ENCODE peak calls at places on chromosomes 11 and 22, in nine cellular contexts. D is NCI-H2107; I is B cell; O is posterior vena cava; N is GM03348; S is activated CD8-positive, alpha-beta memory T cell treated with anti-CD3 and anti-CD28 coated beads for 4 hours; Y is activated CD8-positive, alpha-beta T cell treated with anti-CD3 and anti-CD28 coated beads for 36 hours; F is fibroblast of lung; V is progenitor cell of endocrine pancreas. X is an unnamed sample.

GRCh38 chr22:41681616-41682015 is 7.1 kb downstream of the SNU13 start:
- DNase-seq in I (peak), N (no peak), F (no peak), S (no peak), Y (peak), V (no peak), O (peak), D (no peak), X (no peak)

GRCh38 chr11:65891180-65892136 is 985 bp downstream of the CCDC85B start:
- DNase-seq in I (peak), V (no peak), N (no peak), S (no peak), F (peak), O (no peak), Y (peak), D (no peak), X (peak)

GRCh38 chr11:2595205-2595604 is 104.6 kb downstream of the KCNQ1OT1 start:
- DNase-seq in V (no peak), N (no peak), I (no peak), S (no peak), Y (no peak), O (no peak), F (no peak), D (no peak), X (no peak)

GRCh38 chr11:35781342-35782171 is 119.0 kb downstream of the TRIM44 start:
- DNase-seq in N (peak), I (no peak), Y (no peak), V (no peak), D (no peak), S (no peak), O (no peak), F (peak), X (no peak)

GRCh38 chr11:93952082-93952780 is 68.9 kb upstream of the HEPHL1 start:
- DNase-seq in D (no peak), O (no peak), Y (no peak), S (no peak), F (no peak), I (no peak), N (no peak), V (no peak), X (no peak)

GRCh38 chr11:112962854-112963367 is 1.7 kb downstream of the NCAM1 start:
- DNase-seq in D (peak), S (no peak), V (peak), O (peak), I (no peak), N (peak), F (peak), Y (no peak), X (peak)

GRCh38 chr11:1100417-1101245 is 26.0 kb downstream of the MUC2 start:
- DNase-seq in F (no peak), D (no peak), I (no peak), V (no peak), O (peak), Y (no peak), S (no peak), N (no peak), X (no peak)

GRCh38 chr11:118697346-118697745 is 17.9 kb upstream of the TREH start:
- DNase-seq in N (no peak), V (no peak), Y (no peak), I (no peak), O (peak), S (no peak), F (no peak), D (no peak), X (no peak)

GRCh38 chr11:69645801-69646492 is 5.0 kb downstream of the CCND1 start:
- DNase-seq in N (no peak), V (no peak), I (no peak), D (no peak), F (no peak), Y (no peak), O (peak), S (no peak), X (no peak)

GRCh38 chr11:15275141-15275540 is 160.4 kb downstream of the INSC start:
- DNase-seq in N (no peak), V (no peak), O (no peak), Y (no peak), I (no peak), S (no peak), F (no peak), D (no peak), X (no peak)

GRCh38 chr11:32101791-32102190 is 10.9 kb downstream of the RCN1 start:
- DNase-seq in V (no peak), F (no peak), N (no peak), Y (no peak), I (no peak), S (no peak), O (no peak), D (no peak), X (no peak)

GRCh38 chr11:1150769-1151365 is 6.9 kb upstream of the MUC5AC start:
- DNase-seq in D (no peak), S (no peak), F (peak), N (peak), O (peak), V (no peak), I (no peak), Y (no peak), X (peak)

GRCh38 chr22:19207902-19208283 is 29.4 kb upstream of the SLC25A1 start:
- DNase-seq in V (no peak), N (no peak), O (peak), S (no peak), D (no peak), F (no peak), Y (no peak), I (no peak), X (no peak)

GRCh38 chr11:8638300-8638699 is 44.2 kb downstream of the TRIM66 start:
- DNase-seq in D (no peak), Y (no peak), O (no peak), V (no peak), F (no peak), I (no peak), S (no peak), N (peak), X (no peak)

GRCh38 chr11:120510406-120511115 is 987 bp upstream of the GRIK4 start:
- DNase-seq in V (no peak), F (no peak), D (no peak), Y (no peak), S (no peak), O (peak), N (no peak), I (no peak), X (peak)

GRCh38 chr11:95453616-95454118 is 222.7 kb upstream of the SESN3 start:
- DNase-seq in F (peak), I (no peak), V (no peak), D (peak), O (no peak), N (no peak), S (no peak), Y (no peak), X (peak)

GRCh38 chr11:134792677-134793076 is 380.6 kb upstream of the B3GAT1 start:
- DNase-seq in D (no peak), S (no peak), Y (no peak), I (no peak), O (no peak), V (no peak), F (no peak), N (no peak), X (no peak)

GRCh38 chr11:9267680-9268079 is 2.5 kb upstream of the DENND5A start:
- DNase-seq in Y (no peak), D (no peak), O (no peak), I (no peak), V (no peak), N (no peak), S (no peak), F (no peak), X (no peak)

GRCh38 chr11:34816698-34817213 is 99.4 kb downstream of the APIP start:
- DNase-seq in N (no peak), S (no peak), D (no peak), Y (no peak), O (no peak), F (no peak), I (no peak), V (no peak), X (no peak)

GRCh38 chr11:61486779-61487178 is 21.8 kb upstream of the LRRC10B start:
- DNase-seq in S (no peak), Y (no peak), F (no peak), N (no peak), O (no peak), V (no peak), D (no peak), I (no peak), X (no peak)

GRCh38 chr11:9664276-9665171 is 647 bp downstream of the SWAP70 start:
- DNase-seq in V (no peak), D (peak), S (no peak), F (peak), I (peak), Y (no peak), N (peak), O (peak), X (peak)

GRCh38 chr11:69398529-69399492 is 82.7 kb upstream of the LINC01488 start:
- DNase-seq in V (no peak), I (no peak), S (no peak), Y (no peak), F (peak), N (peak), O (peak), D (no peak), X (peak)

GRCh38 chr22:49450521-49450920 is 377.2 kb downstream of the BRD1 start:
- DNase-seq in N (no peak), V (no peak), Y (no peak), F (no peak), O (no peak), D (no peak), I (no peak), S (no peak), X (no peak)

GRCh38 chr11:126173257-126173656 is 38.2 kb downstream of the RPUSD4 start:
- DNase-seq in S (no peak), O (no peak), Y (peak), N (no peak), V (no peak), D (no peak), F (no peak), I (no peak), X (no peak)

GRCh38 chr11:124682443-124682842 is 8.7 kb downstream of the SPA17 start:
- DNase-seq in D (no peak), O (no peak), N (no peak), F (no peak), S (no peak), Y (no peak), I (no peak), V (no peak), X (no peak)

GRCh38 chr11:48248902-48249301 is 4.0 kb downstream of the OR4X2 start:
- DNase-seq in O (no peak), I (no peak), N (no peak), F (no peak), Y (no peak), S (no peak), V (no peak), D (no peak), X (no peak)

GRCh38 chr22:25749420-25750169 is 7.6 kb downstream of the MYO18B start:
- DNase-seq in O (peak), D (no peak), F (no peak), N (no peak), S (no peak), I (no peak), V (no peak), Y (peak), X (no peak)

GRCh38 chr11:31237819-31238771 is 131.4 kb downstream of the DCDC1 start:
- DNase-seq in Y (no peak), I (no peak), V (no peak), O (no peak), D (no peak), S (no peak), F (peak), N (no peak), X (no peak)

GRCh38 chr11:110081462-110082233 is 11.5 kb upstream of the ZC3H12C start:
- DNase-seq in I (no peak), O (no peak), S (no peak), V (no peak), Y (no peak), F (no peak), D (no peak), N (no peak), X (no peak)

GRCh38 chr22:31488346-31488883 is 1.2 kb downstream of the EIF4ENIF1 start:
- DNase-seq in S (no peak), F (no peak), V (no peak), D (no peak), O (no peak), I (no peak), N (no peak), Y (no peak), X (no peak)

GRCh38 chr11:76025068-76025467 is 181.2 kb downstream of the WNT11 start:
- DNase-seq in V (no peak), S (no peak), D (no peak), N (peak), O (no peak), F (peak), Y (no peak), I (no peak), X (no peak)

GRCh38 chr22:29630180-29630498 is 26.7 kb downstream of the NF2 start:
- DNase-seq in I (no peak), N (no peak), V (no peak), Y (no peak), O (no peak), D (no peak), F (no peak), S (no peak), X (no peak)

GRCh38 chr22:29393019-29393608 is 4.7 kb upstream of the AP1B1 start:
- DNase-seq in Y (no peak), N (no peak), I (no peak), S (no peak), F (no peak), O (no peak), D (no peak), V (no peak), X (no peak)

GRCh38 chr11:120344302-120345004 is 8.2 kb downstream of the ARHGEF12 start:
- DNase-seq in F (peak), S (no peak), O (no peak), V (no peak), I (peak), N (peak), Y (peak), D (no peak), X (no peak)

GRCh38 chr22:29096736-29097669 is 24.2 kb downstream of the KREMEN1 start:
- DNase-seq in N (no peak), Y (no peak), I (no peak), S (no peak), V (peak), D (no peak), F (peak), O (no peak), X (no peak)

GRCh38 chr11:111521132-111521531 is 6.6 kb downstream of the HOATZ start:
- DNase-seq in S (no peak), F (no peak), D (no peak), N (no peak), Y (no peak), I (no peak), V (no peak), O (no peak), X (no peak)

GRCh38 chr11:100972046-100972445 is 157.6 kb downstream of the PGR start:
- DNase-seq in O (no peak), N (no peak), V (no peak), D (no peak), I (no peak), F (peak), Y (no peak), S (no peak), X (no peak)

GRCh38 chr22:23243006-23243573 is 62.8 kb downstream of the BCR start:
- DNase-seq in F (no peak), N (no peak), D (no peak), I (peak), S (peak), V (no peak), Y (peak), O (no peak), X (no peak)